ENCODE peak calls at places on chromosomes 16 and 17, in four cellular contexts. R is prostate gland, L is IMR-90, F is Peyer's patch. I is an unnamed sample.
A peak's percentile ranks its signal among the peaks of the same experiment; 100 is the strongest.

GRCh38 chr17:35242805-35243458 is at the start of gene SLFN5:
- DNase-seq in R (peak; percentile 98), L (peak; percentile 90), F (peak; percentile 98), I (peak; percentile 96)

GRCh38 chr17:36544049-36544319 is 735 bp upstream of the GGNBP2 start:
- DNase-seq in R (peak; percentile 36), L (peak; percentile 55), F (peak; percentile 40), I (peak; percentile 32)

GRCh38 chr17:68777243-68777855 is 176.2 kb upstream of the FAM20A start:
- DNase-seq in R (peak; percentile 32), L (peak; percentile 67), F (no peak), I (peak; percentile 49)

GRCh38 chr16:1299868-1300203 is 9.6 kb upstream of the UBE2I start:
- DNase-seq in R (no peak), L (no peak), F (no peak), I (no peak)

GRCh38 chr17:27489045-27489715 is 32.9 kb downstream of the KSR1 start:
- DNase-seq in R (peak; percentile 81), L (peak; percentile 59), F (no peak), I (peak; percentile 61)

GRCh38 chr16:28218109-28218508 is 6.3 kb upstream of the XPO6 start:
- DNase-seq in R (peak; percentile 19), L (peak; percentile 52), F (peak; percentile 51), I (no peak)

GRCh38 chr17:13961262-13961661 is 108.0 kb upstream of the COX10 start:
- DNase-seq in R (no peak), L (no peak), F (no peak), I (no peak)

GRCh38 chr16:4694664-4695451 is 1.5 kb downstream of the NUDT16L1 start:
- DNase-seq in R (no peak), L (no peak), F (no peak), I (peak; percentile 45)

GRCh38 chr16:7236824-7237410 is 95.7 kb upstream of the RBFOX1 start:
- DNase-seq in R (no peak), L (no peak), F (no peak), I (no peak)

GRCh38 chr16:71540-72341 is 690 bp downstream of the RHBDF1 start:
- DNase-seq in R (peak; percentile 97), L (peak; percentile 76), F (peak; percentile 44), I (peak; percentile 81)

GRCh38 chr16:3576211-3576610 is 992 bp downstream of the NLRC3 start:
- DNase-seq in R (no peak), L (no peak), F (no peak), I (no peak)

GRCh38 chr17:80704381-80704819 is 159.8 kb downstream of the RPTOR start:
- DNase-seq in R (no peak), L (peak; percentile 38), F (no peak), I (no peak)

GRCh38 chr17:21017861-21018260 is 24.9 kb downstream of the USP22 start:
- DNase-seq in R (no peak), L (no peak), F (no peak), I (no peak)

GRCh38 chr17:48804936-48805411 is 12.1 kb downstream of the TTLL6 start:
- DNase-seq in R (peak; percentile 27), L (peak; percentile 37), F (peak; percentile 37), I (peak; percentile 49)

GRCh38 chr17:83012873-83013778 is 66.3 kb upstream of the METRNL start:
- DNase-seq in R (no peak), L (peak; percentile 97), F (no peak), I (no peak)

GRCh38 chr16:47713225-47713595 is 252.1 kb downstream of the PHKB start:
- DNase-seq in R (no peak), L (peak; percentile 95), F (no peak), I (no peak)

GRCh38 chr17:72120878-72121163 is at the start of gene SOX9:
- DNase-seq in R (peak; percentile 97), L (peak; percentile 96), F (no peak), I (no peak)

GRCh38 chr17:28365487-28365886 is 488 bp upstream of the SEBOX start:
- DNase-seq in R (no peak), L (no peak), F (no peak), I (no peak)

GRCh38 chr17:44043326-44043725 is 23.1 kb downstream of the LSM12 start:
- DNase-seq in R (no peak), L (peak; percentile 63), F (no peak), I (no peak)

GRCh38 chr16:2026461-2027023 is at the start of gene NHERF2:
- DNase-seq in R (peak; percentile 53), L (no peak), F (no peak), I (no peak)

GRCh38 chr16:75703341-75703740 is 2.1 kb upstream of the DUXB start:
- DNase-seq in R (no peak), L (peak; percentile 15), F (no peak), I (no peak)

GRCh38 chr17:29143894-29144293 is 36.3 kb downstream of the MYO18A start:
- DNase-seq in R (no peak), L (peak; percentile 28), F (no peak), I (no peak)

GRCh38 chr17:41998497-41998896 is 18.7 kb downstream of the DNAJC7 start:
- DNase-seq in R (no peak), L (no peak), F (no peak), I (no peak)

GRCh38 chr17:4043862-4044261 is 79.6 kb upstream of the ATP2A3 start:
- DNase-seq in R (no peak), L (no peak), F (peak; percentile 32), I (no peak)

GRCh38 chr16:87608400-87608985 is 6.2 kb downstream of the JPH3 start:
- DNase-seq in R (peak; percentile 17), L (peak; percentile 52), F (no peak), I (no peak)

GRCh38 chr16:7509919-7510705 is 177.5 kb downstream of the RBFOX1 start:
- DNase-seq in R (no peak), L (no peak), F (no peak), I (no peak)

GRCh38 chr17:56834380-56835258 is 668 bp downstream of the DGKE start:
- DNase-seq in R (peak; percentile 56), L (peak; percentile 7), F (peak; percentile 76), I (peak; percentile 40)

GRCh38 chr16:68652659-68653058 is 7.5 kb downstream of the CDH3 start:
- DNase-seq in R (no peak), L (no peak), F (no peak), I (no peak)

GRCh38 chr17:76207670-76208069 is 32.6 kb downstream of the RNF157 start:
- DNase-seq in R (no peak), L (no peak), F (no peak), I (no peak)

GRCh38 chr16:66270333-66270927 is 96.1 kb upstream of the CDH5 start:
- DNase-seq in R (peak; percentile 10), L (peak; percentile 54), F (peak; percentile 16), I (peak; percentile 53)

GRCh38 chr16:89123001-89123830 is 29.6 kb downstream of the ACSF3 start:
- DNase-seq in R (no peak), L (no peak), F (no peak), I (no peak)

GRCh38 chr17:15291674-15292361 is 26.7 kb upstream of the PMP22 start:
- DNase-seq in R (no peak), L (peak; percentile 46), F (no peak), I (no peak)

GRCh38 chr17:81294512-81295030 is 536 bp downstream of the SLC38A10 start:
- DNase-seq in R (no peak), L (peak; percentile 9), F (peak; percentile 34), I (peak; percentile 46)

GRCh38 chr17:42969006-42969581 is 4.8 kb upstream of the AARSD1 start:
- DNase-seq in R (no peak), L (peak; percentile 79), F (no peak), I (no peak)

GRCh38 chr16:89319883-89320716 is 102.6 kb downstream of the ZNF778 start:
- DNase-seq in R (no peak), L (peak; percentile 85), F (no peak), I (no peak)

GRCh38 chr16:30184430-30185140 is 1.2 kb downstream of the CORO1A start:
- DNase-seq in R (no peak), L (no peak), F (peak; percentile 62), I (peak; percentile 18)

GRCh38 chr17:8142158-8142886 is 9.9 kb downstream of the PER1 start:
- DNase-seq in R (no peak), L (no peak), F (no peak), I (no peak)

GRCh38 chr16:4411684-4412083 is 4.7 kb downstream of the CORO7 start:
- DNase-seq in R (no peak), L (peak; percentile 39), F (no peak), I (peak; percentile 75)

GRCh38 chr16:73036074-73036826 is 11.7 kb downstream of the ZFHX3 start:
- DNase-seq in R (no peak), L (no peak), F (no peak), I (no peak)
- H3K4me3 ChIP-seq in R (no peak overlapping the region), L (no peak overlapping the region), F (no peak overlapping the region), I (no peak overlapping the region)

GRCh38 chr16:15461376-15461775 is 27.0 kb downstream of the BMERB1 start:
- DNase-seq in R (no peak), L (no peak), F (no peak), I (no peak)

GRCh38 chr16:15460601-15461000 is 26.2 kb downstream of the BMERB1 start:
- DNase-seq in R (no peak), L (no peak), F (no peak), I (no peak)

GRCh38 chr16:15452456-15452855 is 18.1 kb downstream of the BMERB1 start:
- DNase-seq in R (no peak), L (no peak), F (no peak), I (no peak)

GRCh38 chr16:15457958-15458357 is 23.6 kb downstream of the BMERB1 start:
- DNase-seq in R (no peak), L (no peak), F (no peak), I (no peak)

GRCh38 chr16:15457390-15457789 is 23.0 kb downstream of the BMERB1 start:
- DNase-seq in R (no peak), L (no peak), F (no peak), I (no peak)
- TF ChIP-seq POLR2A in R (no peak), L (no peak), F (no peak), I (no peak)

DNA sequence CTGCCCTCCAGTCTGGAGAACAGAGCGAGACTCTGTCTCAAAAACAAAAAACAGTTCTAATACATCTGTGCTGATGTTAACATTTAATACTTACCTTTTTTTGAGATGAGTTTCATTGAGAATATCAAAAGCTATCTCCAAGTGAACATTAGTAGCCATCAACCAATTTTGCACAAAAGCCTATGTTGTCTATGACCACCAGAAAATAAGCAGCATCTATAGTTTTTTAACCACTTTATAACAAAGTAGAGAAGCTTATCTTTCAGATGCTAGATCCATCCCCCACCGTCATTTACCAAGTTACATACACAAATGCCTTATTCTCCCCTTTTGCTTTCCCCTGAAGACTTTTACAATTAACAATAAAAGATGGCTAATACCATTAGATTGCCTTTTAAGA is 4.1 kb downstream of the SRSF1 start:
- DNase-seq in R (no peak), L (no peak), F (no peak), I (no peak)
- H3K4me1 ChIP-seq in R (peaks cover 25% of the 10 kb centered on the region), L (peaks cover 2% of the 10 kb centered on the region), F (no peaks in the 10 kb centered on the region), I (peaks cover 9% of the 10 kb centered on the region)

DNA sequence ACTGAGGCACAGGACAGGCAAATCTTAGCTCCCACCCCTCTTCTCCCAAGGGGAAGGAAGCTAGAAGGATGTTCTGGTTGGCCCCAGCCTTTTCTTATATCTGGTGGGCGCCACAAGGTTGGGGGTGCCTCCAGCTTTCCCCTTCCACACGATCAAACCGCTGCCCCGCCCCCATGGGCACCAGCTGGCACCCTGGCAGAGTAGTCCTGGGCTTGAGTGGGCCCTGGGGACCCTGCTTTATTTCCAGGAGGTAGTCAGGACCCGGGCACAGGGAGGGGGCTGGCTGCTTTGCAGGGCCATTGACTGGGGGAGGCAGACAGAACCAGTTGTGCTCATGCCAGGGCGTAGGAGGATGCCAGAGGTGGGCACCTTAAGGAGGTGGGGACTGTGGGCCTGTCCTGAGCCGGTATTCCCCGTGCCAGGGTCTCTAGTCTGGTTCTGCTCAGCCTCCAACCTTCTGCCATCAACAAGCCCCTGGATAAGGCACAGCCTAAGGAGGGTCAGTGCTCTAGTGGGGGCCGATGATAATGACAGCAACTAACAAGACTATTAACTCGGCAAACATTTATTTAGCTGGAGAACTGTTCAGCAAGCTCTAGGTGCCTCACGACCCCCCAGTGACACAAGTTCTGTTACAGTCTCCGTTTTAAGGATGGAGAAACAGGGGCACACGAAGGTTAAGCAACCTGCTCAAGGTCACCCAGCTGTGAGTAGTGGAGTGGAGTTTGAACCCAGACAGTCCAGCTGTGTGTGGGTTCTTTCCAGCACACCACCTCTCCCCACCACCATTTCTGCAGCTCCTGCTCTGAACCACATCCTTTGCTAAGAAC is 7.6 kb upstream of the PPP1R1B start:
- DNase-seq in R (no peak), L (no peak), F (no peak), I (no peak)
- H3K4me3 ChIP-seq in R (no peak overlapping the region), L (no peak overlapping the region), F (no peak overlapping the region), I (no peak overlapping the region)